ENCODE peak calls at places on chromosomes 7 and 10, in seven cellular contexts. N is activated T-cell treated with anti-CD3 and anti-CD28 coated beads, Interleukin-2, amount 50 U/mL, for 48 hours; M is AG04449; V is stomach; D is aorta; U is RWPE1; K is NCI-H2081. Q is an unnamed sample.

GRCh38 chr10:97333601-97334369 is 744 bp downstream of the FRAT2 start:
- DNase-seq in D (peak), M (no peak), V (peak), K (peak), N (peak), U (peak), Q (no peak)

GRCh38 chr7:2525161-2525930 is 5.8 kb downstream of the LFNG start:
- DNase-seq in V (no peak), D (no peak), N (no peak), K (no peak), U (no peak), M (no peak), Q (no peak)

GRCh38 chr7:80467069-80467468 is 44.8 kb downstream of the GNAT3 start:
- DNase-seq in D (no peak), M (no peak), K (no peak), V (no peak), N (no peak), U (no peak), Q (no peak)

GRCh38 chr7:91655656-91656055 is 224.8 kb downstream of the MTERF1 start:
- DNase-seq in K (no peak), D (no peak), V (no peak), N (no peak), M (no peak), U (no peak), Q (no peak)

GRCh38 chr10:101226506-101226887 is 2.8 kb downstream of the LBX1 start:
- DNase-seq in D (peak), U (no peak), M (no peak), K (no peak), N (peak), V (no peak), Q (no peak)

GRCh38 chr10:127375423-127375822 is 173.7 kb upstream of the NPS start:
- DNase-seq in D (no peak), M (no peak), U (no peak), K (no peak), V (no peak), N (no peak), Q (no peak)

GRCh38 chr7:117901089-117901797 is 28.0 kb upstream of the CTTNBP2 start:
- DNase-seq in U (no peak), N (no peak), M (no peak), K (no peak), V (no peak), D (no peak), Q (no peak)

GRCh38 chr7:101590663-101591435 is 38.2 kb downstream of the MYL10 start:
- DNase-seq in M (no peak), V (no peak), N (no peak), U (no peak), K (no peak), D (no peak), Q (no peak)

GRCh38 chr10:20240643-20241042 is 424.4 kb downstream of the PLXDC2 start:
- DNase-seq in D (no peak), V (no peak), N (no peak), K (no peak), M (no peak), U (no peak), Q (no peak)

GRCh38 chr10:74153123-74153522 is 2.1 kb downstream of the ADK start:
- DNase-seq in K (peak), V (no peak), M (no peak), D (no peak), U (peak), N (no peak), Q (no peak)

GRCh38 chr10:5776150-5776880 is 36.9 kb downstream of the GDI2 start:
- DNase-seq in U (no peak), N (no peak), M (no peak), K (no peak), V (no peak), D (no peak), Q (no peak)

GRCh38 chr10:630581-631073 is 58.8 kb downstream of the DIP2C start:
- DNase-seq in U (no peak), N (no peak), K (no peak), D (no peak), M (no peak), V (no peak), Q (no peak)

GRCh38 chr7:40437498-40437897 is 302.7 kb downstream of the SUGCT start:
- DNase-seq in M (peak), N (no peak), K (no peak), D (no peak), V (no peak), U (no peak), Q (no peak)

GRCh38 chr7:50229964-50230363 is 74.6 kb upstream of the IKZF1 start:
- DNase-seq in D (no peak), V (no peak), N (no peak), K (peak), M (no peak), U (no peak), Q (no peak)

GRCh38 chr7:121288894-121289293 is 39.9 kb upstream of the WNT16 start:
- DNase-seq in M (no peak), K (no peak), D (no peak), U (no peak), V (no peak), N (no peak), Q (no peak)

GRCh38 chr7:68542831-68543230 is 1055.4 kb upstream of the AUTS2 start:
- DNase-seq in D (no peak), V (no peak), U (no peak), M (no peak), K (peak), N (no peak), Q (no peak)

GRCh38 chr7:151992375-151992774 is 33.1 kb upstream of the GALNT11 start:
- DNase-seq in N (peak), K (peak), M (no peak), D (no peak), U (peak), V (peak), Q (no peak)

GRCh38 chr10:37856881-37857286 is 526 bp downstream of the ZNF248 start:
- DNase-seq in D (no peak), M (no peak), U (peak), K (no peak), V (peak), N (no peak), Q (no peak)

GRCh38 chr7:30736291-30736690 is 15.6 kb upstream of the INMT start:
- DNase-seq in U (no peak), M (no peak), K (no peak), V (no peak), D (peak), N (no peak), Q (no peak)

GRCh38 chr10:47357911-47358310 is 9.7 kb downstream of the RBP3 start:
- DNase-seq in V (no peak), N (no peak), U (no peak), D (peak), M (no peak), K (no peak), Q (no peak)

Q was measured in GOT3.